ENCODE peak calls at places on chromosomes 12 and 14, in five cellular contexts. Q is A549, V is HepG2, N is GM12878, E is K562. P is an unnamed sample.

GRCh38 chr14:95796846-95797245 is 79.8 kb upstream of the TUNAR start:
- DNase-seq in E (no peak), Q (no peak), V (no peak), N (no peak), P (no peak)

GRCh38 chr14:101960225-101960624 is 4.1 kb upstream of the DYNC1H1 start:
- DNase-seq in E (peak; percentile 76), Q (no peak), V (peak; percentile 40), N (no peak), P (no peak)

GRCh38 chr14:64759555-64759938 is 55.3 kb downstream of the PLEKHG3 start:
- DNase-seq in V (no peak), E (no peak), N (no peak), Q (no peak), P (no peak)

GRCh38 chr12:122874081-122874480 is 21.8 kb downstream of the VPS37B start:
- DNase-seq in V (no peak), Q (no peak), N (no peak), E (no peak), P (no peak)

GRCh38 chr12:113214938-113215400 is 6.3 kb upstream of the TPCN1 start:
- DNase-seq in E (no peak), Q (peak; percentile 83), N (peak; percentile 80), V (peak; percentile 81), P (peak; percentile 93)

GRCh38 chr12:81329088-81329487 is 251.2 kb downstream of the ACSS3 start:
- DNase-seq in E (no peak), V (peak; percentile 42), N (no peak), Q (peak; percentile 55), P (no peak)

GRCh38 chr12:59652098-59652497 is 56.3 kb downstream of the SLC16A7 start:
- DNase-seq in Q (no peak), V (no peak), N (no peak), E (no peak), P (no peak)

GRCh38 chr14:73461478-73462077 is 3.2 kb upstream of the NUMB start:
- DNase-seq in Q (no peak), E (peak; percentile 30), V (no peak), N (no peak), P (no peak)

GRCh38 chr12:131348226-131349010 is 362.5 kb upstream of the SFSWAP start:
- DNase-seq in E (no peak), N (no peak), Q (no peak), V (no peak), P (no peak)

GRCh38 chr12:2147335-2147734 is 94.5 kb downstream of the CACNA1C start:
- DNase-seq in Q (no peak), N (no peak), E (no peak), V (no peak), P (no peak)

GRCh38 chr14:49940805-49941421 is 48.0 kb downstream of the ARF6 start:
- DNase-seq in E (no peak), V (no peak), Q (peak; percentile 29), N (no peak), P (no peak)

GRCh38 chr12:112813836-112814235 is 22.3 kb downstream of the RPH3A start:
- DNase-seq in N (no peak), Q (no peak), V (no peak), E (no peak), P (no peak)

GRCh38 chr14:21024668-21025373 is at the start of gene NDRG2:
- DNase-seq in V (peak; percentile 84), Q (peak; percentile 14), E (peak; percentile 85), N (no peak), P (no peak)

GRCh38 chr14:101408077-101408831 is 153.0 kb upstream of the DIO3 start:
- DNase-seq in V (no peak), Q (no peak), E (no peak), N (no peak), P (no peak)

GRCh38 chr12:7137868-7138267 is 7.7 kb downstream of the CLSTN3 start:
- DNase-seq in V (no peak), N (no peak), E (no peak), Q (no peak), P (no peak)

GRCh38 chr14:102317564-102318248 is 1.8 kb upstream of the ZNF839 start:
- DNase-seq in N (no peak), Q (peak; percentile 68), E (peak; percentile 37), V (peak; percentile 71), P (no peak)

GRCh38 chr14:35380794-35381193 is 23.8 kb downstream of the NFKBIA start:
- DNase-seq in V (no peak), N (no peak), Q (peak; percentile 70), E (no peak), P (no peak)

GRCh38 chr12:88756917-88757316 is 176.6 kb upstream of the KITLG start:
- DNase-seq in E (no peak), Q (no peak), V (no peak), N (no peak), P (no peak)

GRCh38 chr14:88929656-88930436 is 105.4 kb downstream of the TTC8 start:
- DNase-seq in Q (peak; percentile 12), N (no peak), V (peak; percentile 3), E (peak; percentile 0), P (no peak)

GRCh38 chr12:103745962-103746361 is 95.1 kb downstream of the NT5DC3 start:
- DNase-seq in E (peak; percentile 13), Q (peak; percentile 44), V (no peak), N (no peak), P (peak; percentile 7)

GRCh38 chr12:53925006-53925405 is 13.6 kb upstream of the HOXC13 start:
- DNase-seq in E (no peak), N (no peak), V (no peak), Q (no peak), P (no peak)

GRCh38 chr14:86296173-86296572 is 766.2 kb downstream of the FLRT2 start:
- DNase-seq in V (no peak), E (no peak), Q (no peak), N (no peak), P (no peak)

GRCh38 chr12:71070416-71071155 is 87.2 kb downstream of the TSPAN8 start:
- DNase-seq in V (no peak), Q (no peak), E (no peak), N (no peak), P (no peak)

GRCh38 chr12:86663691-86664090 is 407.5 kb upstream of the MGAT4C start:
- DNase-seq in N (no peak), Q (no peak), E (no peak), V (no peak), P (no peak)

GRCh38 chr14:52473557-52473956 is 78.7 kb downstream of the TXNDC16 start:
- DNase-seq in N (no peak), Q (peak; percentile 56), E (peak; percentile 6), V (peak; percentile 44), P (peak; percentile 28)

GRCh38 chr14:52079239-52079956 is 10.5 kb upstream of the NID2 start:
- DNase-seq in V (peak; percentile 71), N (no peak), Q (no peak), E (no peak), P (no peak)

GRCh38 chr12:126791122-126791521 is 1475.8 kb upstream of the TMEM132C start:
- DNase-seq in N (no peak), Q (no peak), V (no peak), E (no peak), P (no peak)

GRCh38 chr14:73795974-73796373 is 55.7 kb upstream of the PTGR2 start:
- DNase-seq in E (no peak), Q (peak; percentile 78), V (peak; percentile 93), N (no peak), P (peak; percentile 77)

GRCh38 chr12:2582631-2583616 is 211.8 kb upstream of the FKBP4 start:
- DNase-seq in Q (peak; percentile 41), E (peak; percentile 61), N (no peak), V (peak; percentile 22), P (peak; percentile 10)

GRCh38 chr14:101237241-101237616 is 324.1 kb upstream of the DIO3 start:
- DNase-seq in E (no peak), Q (no peak), V (no peak), N (no peak), P (no peak)

DNA sequence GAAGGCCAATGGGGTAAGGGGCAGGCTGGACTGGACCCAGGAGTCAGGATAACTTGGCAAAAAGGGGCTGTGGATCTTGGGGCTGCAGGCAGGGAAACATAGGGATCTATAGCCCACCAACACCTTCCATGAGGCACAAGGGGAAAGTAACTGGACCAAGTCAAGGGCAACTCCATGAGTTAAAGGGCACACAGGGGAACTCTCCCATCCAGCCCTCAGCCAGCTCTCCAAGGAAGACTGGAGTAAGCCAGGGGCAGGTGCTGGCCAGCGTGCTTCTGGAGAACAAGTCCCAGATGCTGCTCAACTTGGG is 31.3 kb upstream of the ZFP36L1 start:
- DNase-seq in N (no peak), V (no peak), Q (no peak), E (no peak), P (no peak)
- TF ChIP-seq CEBPB in N (no peak), V (no peak), Q (no peak), E (no peak), P (no peak)

GRCh38 chr12:115891551-115891950 is 385.9 kb downstream of the MED13L start:
- DNase-seq in E (no peak), N (no peak), V (no peak), Q (no peak), P (no peak)

GRCh38 chr12:115897718-115898117 is 379.8 kb downstream of the MED13L start:
- DNase-seq in E (no peak), N (no peak), V (no peak), Q (no peak), P (no peak)

GRCh38 chr12:115898670-115899069 is 378.8 kb downstream of the MED13L start:
- DNase-seq in Q (peak; percentile 28), N (no peak), V (no peak), E (peak; percentile 6), P (no peak)

GRCh38 chr12:115895247-115895646 is 382.2 kb downstream of the MED13L start:
- DNase-seq in V (no peak), N (no peak), Q (peak; percentile 37), E (peak; percentile 12), P (no peak)
- TF ChIP-seq CTCF in V (peak; percentile 47), N (peak; percentile 11), Q (peak; percentile 24), E (peak; percentile 51), P (no peak)

DNA sequence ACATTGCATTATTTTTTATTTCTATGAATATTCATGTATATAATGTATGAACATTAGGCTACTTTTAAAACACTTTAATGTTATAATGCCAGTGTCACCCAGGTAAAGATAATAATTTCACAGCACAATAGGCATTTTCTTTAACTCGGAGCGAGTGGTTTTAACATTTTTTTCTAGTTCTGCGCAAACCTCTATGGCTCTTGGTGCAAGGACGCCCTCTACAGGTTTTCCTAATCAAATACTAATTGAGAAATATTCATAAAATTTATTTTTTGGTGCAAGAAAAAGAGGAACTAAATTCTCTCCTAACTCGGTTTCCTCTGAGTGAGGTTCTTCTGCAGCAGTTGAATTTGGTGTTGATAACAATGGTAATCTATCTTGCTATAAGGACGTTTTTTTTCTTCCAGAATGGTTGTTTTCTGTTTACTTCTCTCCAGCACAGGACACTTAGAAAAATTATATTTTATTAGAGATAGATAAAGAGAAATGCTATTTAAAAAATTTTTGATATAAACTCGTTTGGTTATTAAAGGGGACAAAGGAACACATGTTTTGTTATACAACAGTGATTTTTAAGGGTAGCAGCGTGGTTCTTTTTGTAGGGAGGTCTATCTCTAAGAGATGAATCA is 2.4 kb upstream of the WIF1 start:
- DNase-seq in V (peak; percentile 15), E (peak; percentile 60), Q (peak; percentile 51), N (peak; percentile 8), P (no peak)
- TF ChIP-seq REST in V (no peak), E (no peak), Q (no peak), N (no peak), P (no peak)

GRCh38 chr12:68623984-68624383 is 13.3 kb downstream of the RAP1B start:
- DNase-seq in V (no peak), N (no peak), Q (no peak), E (no peak), P (no peak)
- TF ChIP-seq CEBPB in V (no peak), N (no peak), Q (no peak), E (no peak), P (no peak)

GRCh38 chr12:49296034-49296835 is 1.3 kb downstream of the PRPH start:
- DNase-seq in Q (peak; percentile 69), V (peak; percentile 27), N (no peak), E (peak; percentile 79), P (no peak)
- TF ChIP-seq CTCF in Q (peak; percentile 81), V (peak; percentile 84), N (peak; percentile 55), E (peak; percentile 81), P (peak; percentile 90)

GRCh38 chr14:55317503-55317902 is 46.3 kb downstream of the FBXO34 start:
- DNase-seq in V (no peak), E (no peak), N (no peak), Q (no peak), P (no peak)
- TF ChIP-seq REST in V (no peak), E (no peak), N (no peak), Q (no peak), P (no peak)